ENCODE peak calls at places on chromosomes 6 and 20, in six cellular contexts. One of them, this sample, is unnamed.

GRCh38 chr6:38264605-38265004 is 375.1 kb downstream of the BTBD9 start:
- DNase-seq in aorta: no peak
- DNase-seq in EL: no peak
- DNase-seq in D341Med: no peak
- DNase-seq in left ventricle myocardium superior: no peak
- DNase-seq in left lobe of liver: no peak
- DNase-seq in this sample: no peak

GRCh38 chr6:124722479-124722878 is 239.8 kb upstream of the RNF217 start:
- DNase-seq in left lobe of liver: no peak
- DNase-seq in aorta: no peak
- DNase-seq in left ventricle myocardium superior: no peak
- DNase-seq in EL: no peak
- DNase-seq in D341Med: no peak
- DNase-seq in this sample: no peak

GRCh38 chr20:5001174-5002076 is at the start of gene SLC23A2:
- DNase-seq in left lobe of liver: peak
- DNase-seq in left ventricle myocardium superior: peak
- DNase-seq in D341Med: peak
- DNase-seq in EL: peak
- DNase-seq in aorta: peak
- DNase-seq in this sample: peak

GRCh38 chr6:132675749-132676148 is 16.8 kb upstream of the TAAR1 start:
- DNase-seq in D341Med: no peak
- DNase-seq in left lobe of liver: no peak
- DNase-seq in left ventricle myocardium superior: no peak
- DNase-seq in aorta: no peak
- DNase-seq in EL: no peak
- DNase-seq in this sample: no peak

GRCh38 chr6:70108230-70108629 is 194.7 kb downstream of the COL9A1 start:
- DNase-seq in aorta: no peak
- DNase-seq in left ventricle myocardium superior: no peak
- DNase-seq in left lobe of liver: no peak
- DNase-seq in D341Med: peak
- DNase-seq in EL: peak
- DNase-seq in this sample: peak

GRCh38 chr6:151413372-151414145 is 22.2 kb upstream of the ZBTB2 start:
- DNase-seq in left lobe of liver: no peak
- DNase-seq in aorta: no peak
- DNase-seq in left ventricle myocardium superior: no peak
- DNase-seq in D341Med: no peak
- DNase-seq in EL: no peak
- DNase-seq in this sample: no peak

GRCh38 chr6:125791151-125791819 is 525 bp downstream of the NCOA7 start:
- DNase-seq in left ventricle myocardium superior: no peak
- DNase-seq in aorta: peak
- DNase-seq in left lobe of liver: no peak
- DNase-seq in EL: peak
- DNase-seq in D341Med: peak
- DNase-seq in this sample: peak

GRCh38 chr6:142416179-142416578 is 114.4 kb downstream of the ADGRG6 start:
- DNase-seq in left ventricle myocardium superior: no peak
- DNase-seq in aorta: no peak
- DNase-seq in EL: peak
- DNase-seq in left lobe of liver: no peak
- DNase-seq in D341Med: no peak
- DNase-seq in this sample: peak

GRCh38 chr6:47520282-47520681 is 42.7 kb downstream of the CD2AP start:
- DNase-seq in D341Med: no peak
- DNase-seq in left lobe of liver: no peak
- DNase-seq in EL: no peak
- DNase-seq in aorta: no peak
- DNase-seq in left ventricle myocardium superior: no peak
- DNase-seq in this sample: no peak

GRCh38 chr20:22579711-22580697 is 4.4 kb downstream of the FOXA2 start:
- DNase-seq in aorta: no peak
- DNase-seq in left lobe of liver: peak
- DNase-seq in left ventricle myocardium superior: no peak
- DNase-seq in D341Med: no peak
- DNase-seq in EL: no peak
- DNase-seq in this sample: no peak

GRCh38 chr20:58634121-58634817 is 16.8 kb upstream of the STX16 start:
- DNase-seq in D341Med: no peak
- DNase-seq in left ventricle myocardium superior: no peak
- DNase-seq in aorta: no peak
- DNase-seq in left lobe of liver: no peak
- DNase-seq in EL: no peak
- DNase-seq in this sample: no peak

GRCh38 chr20:58670659-58671058 is 19.6 kb downstream of the STX16 start:
- DNase-seq in left ventricle myocardium superior: no peak
- DNase-seq in aorta: no peak
- DNase-seq in EL: no peak
- DNase-seq in D341Med: no peak
- DNase-seq in left lobe of liver: no peak
- DNase-seq in this sample: no peak

GRCh38 chr6:79385893-79386292 is 151.3 kb downstream of the LCA5 start:
- DNase-seq in left ventricle myocardium superior: no peak
- DNase-seq in EL: peak
- DNase-seq in aorta: no peak
- DNase-seq in left lobe of liver: no peak
- DNase-seq in D341Med: no peak
- DNase-seq in this sample: no peak

GRCh38 chr6:33343953-33344611 is 26.5 kb upstream of the ZBTB22 start:
- DNase-seq in aorta: no peak
- DNase-seq in EL: no peak
- DNase-seq in D341Med: no peak
- DNase-seq in left ventricle myocardium superior: no peak
- DNase-seq in left lobe of liver: no peak
- DNase-seq in this sample: no peak

GRCh38 chr6:95091823-95092436 is 485.4 kb upstream of the MANEA start:
- DNase-seq in aorta: no peak
- DNase-seq in D341Med: peak
- DNase-seq in left ventricle myocardium superior: no peak
- DNase-seq in left lobe of liver: no peak
- DNase-seq in EL: peak
- DNase-seq in this sample: peak

GRCh38 chr6:45830441-45831139 is 185.1 kb downstream of the CLIC5 start:
- DNase-seq in left ventricle myocardium superior: no peak
- DNase-seq in left lobe of liver: no peak
- DNase-seq in EL: peak
- DNase-seq in D341Med: no peak
- DNase-seq in aorta: no peak
- DNase-seq in this sample: peak

GRCh38 chr6:77094821-77095220 is 368.5 kb downstream of the HTR1B start:
- DNase-seq in EL: no peak
- DNase-seq in aorta: no peak
- DNase-seq in left lobe of liver: no peak
- DNase-seq in left ventricle myocardium superior: no peak
- DNase-seq in D341Med: no peak
- DNase-seq in this sample: no peak

GRCh38 chr6:30565772-30566171 is 5.5 kb upstream of the ABCF1 start:
- DNase-seq in aorta: no peak
- DNase-seq in D341Med: no peak
- DNase-seq in EL: no peak
- DNase-seq in left lobe of liver: peak
- DNase-seq in left ventricle myocardium superior: no peak
- DNase-seq in this sample: no peak

GRCh38 chr6:2103644-2104523 is 141.5 kb downstream of the GMDS start:
- DNase-seq in left lobe of liver: peak
- DNase-seq in left ventricle myocardium superior: no peak
- DNase-seq in EL: peak
- DNase-seq in D341Med: peak
- DNase-seq in aorta: peak
- DNase-seq in this sample: peak

GRCh38 chr6:455006-455585 is 63.5 kb downstream of the IRF4 start:
- DNase-seq in left lobe of liver: no peak
- DNase-seq in aorta: no peak
- DNase-seq in D341Med: no peak
- DNase-seq in left ventricle myocardium superior: no peak
- DNase-seq in EL: no peak
- DNase-seq in this sample: peak

GRCh38 chr6:36852481-36853147 is 13.4 kb upstream of the CPNE5 start:
- DNase-seq in aorta: peak
- DNase-seq in left lobe of liver: no peak
- DNase-seq in left ventricle myocardium superior: no peak
- DNase-seq in EL: peak
- DNase-seq in D341Med: no peak
- DNase-seq in this sample: peak

GRCh38 chr6:2531426-2532208 is 219.1 kb downstream of the MYLK4 start:
- DNase-seq in aorta: no peak
- DNase-seq in EL: peak
- DNase-seq in D341Med: no peak
- DNase-seq in left ventricle myocardium superior: no peak
- DNase-seq in left lobe of liver: no peak
- DNase-seq in this sample: peak

GRCh38 chr20:37522258-37523011 is 1.4 kb downstream of the NNAT start:
- DNase-seq in D341Med: peak
- DNase-seq in aorta: no peak
- DNase-seq in EL: no peak
- DNase-seq in left ventricle myocardium superior: peak
- DNase-seq in left lobe of liver: no peak
- DNase-seq in this sample: no peak

GRCh38 chr6:51283723-51284122 is 465.1 kb downstream of the TFAP2B start:
- DNase-seq in EL: no peak
- DNase-seq in left ventricle myocardium superior: no peak
- DNase-seq in left lobe of liver: no peak
- DNase-seq in aorta: no peak
- DNase-seq in D341Med: no peak
- DNase-seq in this sample: no peak

GRCh38 chr6:157763894-157764345 is 59.1 kb upstream of the SNX9 start:
- DNase-seq in D341Med: no peak
- DNase-seq in left ventricle myocardium superior: no peak
- DNase-seq in left lobe of liver: no peak
- DNase-seq in EL: no peak
- DNase-seq in aorta: no peak
- DNase-seq in this sample: no peak

This sample was measured in ELR.